ENCODE peak calls at places on chromosomes 5 and 9, in nine cellular contexts. J, Y, N, F, O, S, E, L and G are unnamed samples.

GRCh38 chr5:151222769-151223446 is 984 bp downstream of the CCDC69 start:
- DNase-seq in F (peak; percentile 47), Y (peak; percentile 66), S (no peak), E (no peak), L (no peak), N (no peak), O (no peak), J (no peak), G (no peak)

GRCh38 chr5:180618830-180619562 is 27.7 kb upstream of the SCGB3A1 start:
- DNase-seq in J (peak; percentile 47), E (peak; percentile 82), F (no peak), S (no peak), O (no peak), L (peak; percentile 86), Y (peak; percentile 91), N (no peak), G (peak; percentile 71)

GRCh38 chr5:110333384-110333783 is 393.1 kb downstream of the TMEM232 start:
- DNase-seq in O (no peak), Y (peak; percentile 82), J (peak; percentile 3), S (no peak), L (no peak), E (peak; percentile 78), F (no peak), N (peak; percentile 24), G (peak; percentile 59)

GRCh38 chr5:42858031-42858643 is 46.4 kb upstream of the SELENOP start:
- DNase-seq in J (no peak), E (no peak), F (no peak), Y (no peak), O (no peak), S (no peak), N (no peak), L (no peak), G (no peak)

GRCh38 chr5:9468070-9468388 is 77.8 kb downstream of the SEMA5A start:
- DNase-seq in J (peak; percentile 94), L (no peak), F (no peak), S (no peak), E (no peak), N (no peak), Y (peak; percentile 54), O (no peak), G (no peak)

GRCh38 chr9:133785753-133786370 is 47.7 kb upstream of the SARDH start:
- DNase-seq in E (no peak), L (no peak), N (no peak), J (no peak), O (no peak), F (no peak), S (no peak), Y (no peak), G (no peak)

GRCh38 chr9:76818271-76818670 is 54.0 kb downstream of the PCA3 start:
- DNase-seq in F (peak; percentile 27), S (peak; percentile 69), E (no peak), N (peak; percentile 15), L (no peak), O (no peak), J (peak; percentile 98), Y (peak; percentile 71), G (peak; percentile 36)

GRCh38 chr9:94011134-94011533 is 56.0 kb upstream of the BARX1 start:
- DNase-seq in O (no peak), L (no peak), Y (no peak), J (no peak), N (no peak), E (no peak), S (peak; percentile 41), F (no peak), G (no peak)

GRCh38 chr9:6917162-6917561 is 159.4 kb downstream of the KDM4C start:
- DNase-seq in S (no peak), N (no peak), Y (no peak), L (no peak), J (no peak), E (no peak), F (no peak), O (no peak), G (no peak)

GRCh38 chr5:172179032-172179989 is 8.7 kb downstream of the STK10 start:
- DNase-seq in L (no peak), F (no peak), S (no peak), N (no peak), O (no peak), Y (no peak), E (no peak), J (peak; percentile 40), G (no peak)

GRCh38 chr9:137744632-137745183 is 125.9 kb downstream of the EHMT1 start:
- DNase-seq in J (no peak), O (no peak), L (no peak), F (peak; percentile 27), E (no peak), S (no peak), N (no peak), Y (peak; percentile 37), G (no peak)

GRCh38 chr9:93022066-93022465 is 36.4 kb upstream of the SUSD3 start:
- DNase-seq in F (no peak), N (no peak), Y (no peak), J (no peak), O (no peak), S (no peak), L (no peak), E (no peak), G (no peak)

GRCh38 chr9:1207681-1208080 is 157.5 kb downstream of the DMRT2 start:
- DNase-seq in E (no peak), S (no peak), J (peak; percentile 66), Y (no peak), F (no peak), N (no peak), O (no peak), L (no peak), G (no peak)

GRCh38 chr5:41445937-41446563 is 64.4 kb downstream of the PLCXD3 start:
- DNase-seq in F (no peak), L (peak; percentile 44), O (no peak), N (no peak), J (peak; percentile 40), E (no peak), Y (no peak), S (no peak), G (no peak)

GRCh38 chr9:110282767-110283136 is 26.4 kb upstream of the TXN start:
- DNase-seq in F (no peak), S (no peak), Y (no peak), L (no peak), J (no peak), N (no peak), E (no peak), O (no peak), G (no peak)

GRCh38 chr9:35660966-35661413 is 2.9 kb downstream of the CCDC107 start:
- DNase-seq in L (peak; percentile 35), F (no peak), Y (no peak), O (no peak), N (peak; percentile 54), E (peak; percentile 36), S (peak; percentile 65), J (peak; percentile 62), G (peak; percentile 55)
- TF ChIP-seq CTCF in L (no peak), F (peak; percentile 70), Y (peak; percentile 68), O (peak; percentile 39), N (peak; percentile 61), E (peak; percentile 38), S (peak; percentile 58), J (peak; percentile 62), G (peak; percentile 58)

DNA sequence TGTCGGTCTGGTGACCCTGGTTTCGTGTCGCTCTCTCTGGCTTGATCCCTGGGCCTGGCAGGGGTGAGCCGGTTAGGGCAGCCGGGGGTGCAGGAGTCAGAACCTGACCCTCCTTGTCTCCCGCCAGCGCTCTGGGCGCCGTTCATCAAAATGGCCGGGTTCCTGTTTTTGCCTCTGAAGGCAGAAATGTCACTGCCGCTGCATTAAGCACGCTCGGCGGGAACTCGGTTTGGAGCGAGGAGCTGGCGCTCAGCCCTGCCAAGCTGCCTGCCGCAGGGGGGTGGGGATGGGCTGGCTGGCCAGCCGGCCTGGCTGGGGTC is 63.7 kb downstream of the CXXC5 start:
- DNase-seq in L (peak; percentile 79), E (peak; percentile 81), O (no peak), J (no peak), S (no peak), N (no peak), Y (peak; percentile 85), F (no peak), G (peak; percentile 77)
- H3K4me3 ChIP-seq in L (no peak overlapping the region), E (peak overlapping the region; percentile 59), O (peak overlapping the region; percentile 64), J (no peak overlapping the region), S (peak overlapping the region; percentile 53), N (peak overlapping the region; percentile 74), Y (peak overlapping the region; percentile 69), F (peak overlapping the region; percentile 73), G (peak overlapping the region; percentile 53)

GRCh38 chr5:142125963-142126362 is 17.4 kb downstream of the NDFIP1 start:
- DNase-seq in E (no peak), Y (no peak), O (no peak), J (no peak), S (no peak), N (no peak), L (no peak), F (no peak), G (no peak)
- H3K4me1 ChIP-seq in E (no peaks in the 10 kb centered on the region), Y (peaks cover 5% of the 10 kb centered on the region), O (peaks cover 23% of the 10 kb centered on the region), J (no peaks in the 10 kb centered on the region), S (peaks cover 5% of the 10 kb centered on the region), N (no peaks in the 10 kb centered on the region), L (peaks cover 7% of the 10 kb centered on the region), F (peaks cover 56% of the 10 kb centered on the region), G (peaks cover 14% of the 10 kb centered on the region)

DNA sequence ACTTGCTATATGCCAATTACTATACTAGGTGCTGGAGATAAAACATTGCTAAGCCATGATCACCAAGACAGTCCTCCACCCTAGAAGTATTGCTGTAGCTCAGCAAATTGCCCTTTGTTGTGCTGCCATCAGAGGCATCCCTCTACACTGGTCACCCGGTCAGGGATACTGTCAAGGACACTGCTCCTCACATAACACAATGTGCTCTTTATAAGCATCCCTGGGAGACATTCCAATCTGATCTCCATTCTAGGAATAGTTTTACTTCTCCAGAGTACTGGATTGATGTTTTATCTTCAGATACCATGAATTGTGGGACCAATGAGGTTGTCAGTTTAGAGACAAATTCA is 10.4 kb upstream of the DNAJA1 start:
- DNase-seq in S (no peak), L (no peak), N (peak; percentile 58), F (no peak), J (no peak), Y (no peak), E (no peak), O (no peak), G (no peak)
- TF ChIP-seq CTCF in S (no peak), L (no peak), N (no peak), F (no peak), J (no peak), Y (no peak), E (no peak), O (no peak), G (no peak)

GRCh38 chr5:112709416-112709815 is 28.3 kb upstream of the APC start:
- DNase-seq in N (no peak), S (no peak), Y (no peak), L (no peak), F (no peak), E (no peak), O (no peak), J (no peak), G (no peak)
- H3K4me3 ChIP-seq in N (no peak overlapping the region), S (no peak overlapping the region), Y (peak overlapping the region; percentile 97), L (no peak overlapping the region), F (peak overlapping the region; percentile 96), E (peak overlapping the region; percentile 76), O (no peak overlapping the region), J (no peak overlapping the region), G (peak overlapping the region; percentile 85)

DNA sequence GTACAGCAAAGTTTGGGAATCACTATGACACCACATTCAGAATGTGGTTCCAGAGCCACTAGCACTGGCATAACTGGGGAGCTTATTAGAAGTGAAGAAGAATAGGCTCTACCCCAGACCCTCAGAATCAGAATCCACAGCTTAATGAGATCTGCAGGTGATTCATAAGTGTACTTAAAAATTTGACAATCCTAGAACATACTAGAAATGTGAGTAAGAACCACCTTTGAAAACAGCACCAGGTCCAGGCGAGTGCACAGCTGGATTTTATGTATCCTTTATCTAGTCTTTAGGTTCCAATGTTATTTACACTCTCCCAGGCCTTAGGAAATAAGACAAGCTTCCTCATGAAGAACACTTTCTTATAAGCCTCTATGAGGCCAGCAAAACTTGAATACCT is 149.0 kb downstream of the NFIB start:
- DNase-seq in S (no peak), F (no peak), O (no peak), Y (no peak), L (no peak), E (no peak), J (no peak), N (no peak), G (no peak)
- H3K4me1 ChIP-seq in S (peaks cover 6% of the 10 kb centered on the region), F (peaks cover 93% of the 10 kb centered on the region), O (peaks cover 26% of the 10 kb centered on the region), Y (no peaks in the 10 kb centered on the region), L (peaks cover 3% of the 10 kb centered on the region), E (no peaks in the 10 kb centered on the region), J (no peaks in the 10 kb centered on the region), N (no peaks in the 10 kb centered on the region), G (peaks cover 4% of the 10 kb centered on the region)